ENCODE peak calls at places on chromosomes 1 and 21, in four cellular contexts. M is lower lobe of right lung, O is suprapubic skin, A is stomach. P is an unnamed sample.

GRCh38 chr21:25809013-25809412 is 74.2 kb downstream of the GABPA start:
- DNase-seq in O (no peak), A (no peak), M (no peak), P (no peak)

GRCh38 chr1:243946946-243947345 is 96.9 kb upstream of the AKT3 start:
- DNase-seq in A (no peak), O (no peak), M (no peak), P (peak; percentile 82)

GRCh38 chr21:41885341-41886024 is 6.3 kb upstream of the PRDM15 start:
- DNase-seq in A (no peak), O (no peak), M (no peak), P (no peak)

GRCh38 chr1:243715285-243715684 is 134.8 kb downstream of the AKT3 start:
- DNase-seq in M (no peak), A (no peak), O (no peak), P (no peak)

GRCh38 chr1:247360116-247360898 is 28.6 kb upstream of the ZNF496 start:
- DNase-seq in M (peak; percentile 64), A (no peak), O (no peak), P (no peak)

GRCh38 chr1:183318433-183318832 is 99.7 kb downstream of the NMNAT2 start:
- DNase-seq in A (peak; percentile 42), O (peak; percentile 87), M (peak; percentile 73), P (peak; percentile 85)

GRCh38 chr21:14968029-14968428 is 96.8 kb downstream of the NRIP1 start:
- DNase-seq in M (no peak), A (no peak), O (no peak), P (no peak)

GRCh38 chr1:169468982-169469381 is 16.8 kb downstream of the SLC19A2 start:
- DNase-seq in M (no peak), O (no peak), A (no peak), P (no peak)

GRCh38 chr1:115306146-115306545 is 31.9 kb downstream of the NGF start:
- DNase-seq in O (no peak), A (no peak), M (no peak), P (no peak)

GRCh38 chr1:10755977-10756521 is 40.4 kb downstream of the CASZ1 start:
- DNase-seq in O (no peak), M (peak; percentile 84), A (peak; percentile 81), P (no peak)

DNA sequence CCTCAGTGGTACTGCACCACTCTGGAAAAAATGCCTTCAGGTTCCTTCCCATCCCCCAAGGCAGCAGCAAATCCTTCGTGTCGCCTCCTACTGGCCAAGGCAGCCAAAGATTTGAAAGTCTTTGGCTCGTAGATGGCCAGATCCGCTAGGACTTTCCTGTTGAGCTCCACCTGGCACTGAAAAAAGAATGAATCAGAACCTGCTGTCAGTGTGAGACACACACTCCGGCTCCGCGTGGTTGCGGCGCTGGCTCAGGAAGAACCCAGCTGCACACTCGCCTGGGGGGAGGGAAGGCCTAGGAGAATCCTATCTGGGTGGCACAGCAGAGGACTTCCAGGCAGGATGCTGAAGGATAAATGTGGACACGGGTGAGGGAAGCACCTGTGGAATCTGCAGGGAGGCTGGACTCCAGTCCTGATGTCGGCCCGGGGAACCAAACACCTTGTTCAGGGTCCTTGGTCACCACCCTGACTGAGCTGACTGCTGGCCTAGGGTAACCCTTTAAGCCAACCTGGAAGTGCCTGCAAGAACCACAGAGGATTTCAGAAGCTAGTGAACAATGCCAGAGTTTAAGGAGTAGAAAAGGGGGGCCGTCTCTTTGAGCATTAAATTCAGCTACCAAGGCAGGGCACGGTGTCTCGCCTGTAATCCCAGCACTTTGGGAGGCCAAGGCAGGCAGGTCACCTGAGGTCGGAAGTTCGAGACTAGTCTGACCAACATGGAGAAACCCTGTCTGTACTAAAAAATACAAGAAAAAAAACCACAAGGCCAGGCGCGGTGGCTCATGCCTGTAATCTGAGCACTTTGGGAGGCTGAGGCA is 3.2 kb upstream of the CCNL2 start:
- DNase-seq in M (no peak), A (no peak), O (no peak), P (peak; percentile 90)
- TF ChIP-seq CTCF in M (peak; percentile 39), A (no peak), O (peak; percentile 4), P (peak; percentile 88)

DNA sequence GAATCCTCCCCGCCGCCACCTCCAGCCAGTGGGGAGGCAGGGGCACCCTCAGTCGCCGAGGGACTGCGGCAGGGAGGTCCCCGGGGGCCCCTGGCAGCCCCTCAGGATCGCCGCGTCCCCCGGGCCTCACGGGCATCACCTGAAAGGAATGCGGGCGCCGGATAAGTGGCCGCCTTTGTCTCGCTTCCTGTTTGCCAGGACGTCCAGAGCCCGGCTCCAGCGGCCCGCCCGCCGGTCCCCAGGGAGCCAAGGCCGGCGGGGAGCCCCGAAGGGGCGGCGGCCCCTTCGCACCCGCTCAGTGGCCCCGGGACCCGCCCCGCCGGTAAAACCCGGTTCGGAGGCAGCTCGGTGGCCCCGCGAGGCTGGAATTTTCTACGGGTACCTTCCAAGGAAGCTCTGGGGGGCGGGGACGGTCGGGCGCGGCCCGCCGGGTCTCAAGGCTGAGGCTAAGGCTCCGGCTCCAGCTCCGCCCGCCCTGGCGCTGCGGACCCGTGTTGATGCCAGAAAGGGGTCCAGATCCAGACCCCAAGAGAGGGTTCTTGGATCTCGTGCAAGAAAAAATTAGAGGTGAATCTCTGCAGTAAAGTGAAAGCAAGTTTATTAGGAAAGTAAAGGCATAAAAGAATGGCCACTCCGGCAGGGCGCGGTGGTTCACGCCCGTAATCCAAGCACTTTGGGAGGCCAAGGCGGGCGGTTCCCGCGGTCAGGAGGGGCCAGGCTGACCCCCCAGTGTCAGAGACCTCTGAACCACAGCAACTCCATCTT is 12.6 kb downstream of the TINAGL1 start:
- DNase-seq in M (peak; percentile 73), O (no peak), A (peak; percentile 70), P (peak; percentile 84)
- H3K4me3 ChIP-seq in M (peak overlapping the region; percentile 53), O (peak overlapping the region; percentile 52), A (peak overlapping the region; percentile 50), P (no peak overlapping the region)

GRCh38 chr1:17943506-17943905 is 164.1 kb upstream of the IGSF21 start:
- DNase-seq in M (no peak), O (no peak), A (no peak), P (no peak)
- TF ChIP-seq CTCF in M (no peak), O (no peak), A (no peak), P (no peak)

GRCh38 chr21:42924433-42924751 is 1.0 kb downstream of the ERVH48-1 start:
- DNase-seq in M (no peak), A (no peak), O (no peak), P (no peak)
- H3K4me3 ChIP-seq in M (no peak overlapping the region), A (no peak overlapping the region), O (no peak overlapping the region), P (peak overlapping the region; percentile 76)

DNA sequence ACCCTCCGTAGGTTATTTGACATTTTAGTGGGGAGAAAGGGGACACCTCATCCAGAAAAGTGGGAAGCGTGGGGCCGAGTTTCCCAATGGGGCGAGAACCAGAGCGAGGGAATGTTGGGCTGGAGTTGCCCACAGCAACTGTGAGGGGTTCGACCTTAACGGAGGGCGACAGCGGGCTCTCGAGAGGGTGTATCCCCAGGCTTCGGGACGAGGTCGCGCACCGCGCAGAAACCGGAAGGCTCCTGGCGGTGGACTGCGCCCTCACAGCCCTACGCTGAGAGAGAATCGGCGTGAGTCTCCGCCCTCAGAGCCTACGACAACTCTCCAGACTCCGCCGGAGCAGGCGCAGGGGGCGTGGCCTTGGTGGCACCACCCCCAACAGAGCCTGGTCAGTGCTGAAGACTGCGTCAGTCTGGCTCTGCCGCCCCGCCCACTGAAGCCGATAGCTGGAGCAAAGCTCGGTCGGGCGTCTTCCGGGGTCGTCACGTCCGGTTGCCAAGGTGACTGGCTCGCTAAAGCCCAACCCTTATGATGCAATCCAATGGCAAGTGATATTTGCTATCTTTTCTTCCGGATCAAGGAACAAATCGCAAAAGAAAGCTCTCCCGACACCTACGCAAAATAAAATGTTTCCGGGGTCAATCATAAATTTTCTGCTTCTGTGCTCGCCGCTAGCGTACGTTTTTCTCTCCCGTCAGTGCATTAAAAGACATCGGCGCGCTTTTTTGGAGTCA is at the start of gene LRIF1:
- DNase-seq in A (peak; percentile 100), O (peak; percentile 99), M (peak; percentile 100), P (peak; percentile 99)
- TF ChIP-seq CTCF in A (peak; percentile 21), O (peak; percentile 39), M (peak; percentile 56), P (peak; percentile 66)

GRCh38 chr1:83693409-83694126 is 305.4 kb downstream of the TTLL7 start:
- DNase-seq in O (no peak), A (no peak), M (no peak), P (peak; percentile 70)
- H3K4me3 ChIP-seq in O (peak overlapping the region; percentile 38), A (peak overlapping the region; percentile 40), M (peak overlapping the region; percentile 27), P (peak overlapping the region; percentile 46)

GRCh38 chr1:12405325-12406217 is 175.7 kb downstream of the VPS13D start:
- DNase-seq in A (peak; percentile 33), M (no peak), O (no peak), P (peak; percentile 57)
- TF ChIP-seq CTCF in A (no peak), M (peak; percentile 24), O (no peak), P (no peak)